ENCODE peak calls at places on chromosomes 3 and 15, in seven cellular contexts. G, E, K, B, L, D and O are unnamed samples.

GRCh38 chr15:80411788-80412288 is 7.7 kb downstream of the ARNT2 start:
- DNase-seq in G (no peak), E (no peak), K (no peak), B (no peak), L (no peak), D (no peak), O (no peak)

GRCh38 chr3:23036728-23037127 is 166.4 kb upstream of the UBE2E2 start:
- DNase-seq in G (no peak), E (no peak), K (no peak), B (no peak), L (no peak), D (no peak), O (no peak)

GRCh38 chr3:111694471-111694870 is 99.3 kb upstream of the ZBED2 start:
- DNase-seq in G (no peak), E (no peak), K (no peak), B (no peak), L (no peak), D (no peak), O (no peak)

GRCh38 chr15:92921215-92922131 is 21.3 kb downstream of the CHD2 start:
- DNase-seq in G (no peak), E (no peak), K (no peak), B (peak), L (peak), D (no peak), O (no peak)

GRCh38 chr15:75779504-75779903 is 63.7 kb upstream of the UBE2Q2 start:
- DNase-seq in G (no peak), E (no peak), K (no peak), B (no peak), L (no peak), D (no peak), O (no peak)

GRCh38 chr15:62426387-62426956 is 261.4 kb upstream of the C2CD4B start:
- DNase-seq in G (no peak), E (no peak), K (no peak), B (no peak), L (peak), D (no peak), O (no peak)

GRCh38 chr3:58998476-58999117 is 51.2 kb downstream of the CFAP20DC start:
- DNase-seq in G (no peak), E (peak), K (peak), B (peak), L (peak), D (no peak), O (no peak)

GRCh38 chr3:117721866-117722265 is 1012.3 kb downstream of the TUSC7 start:
- DNase-seq in G (no peak), E (no peak), K (no peak), B (no peak), L (no peak), D (no peak), O (no peak)

GRCh38 chr15:69129026-69129385 is 31.4 kb upstream of the GLCE start:
- DNase-seq in G (no peak), E (no peak), K (no peak), B (no peak), L (no peak), D (no peak), O (no peak)

GRCh38 chr3:126992776-126993175 is 9.9 kb downstream of the PLXNA1 start:
- DNase-seq in G (no peak), E (no peak), K (no peak), B (no peak), L (no peak), D (no peak), O (no peak)

GRCh38 chr3:136979684-136980083 is 21.9 kb downstream of the IL20RB start:
- DNase-seq in G (no peak), E (no peak), K (no peak), B (no peak), L (peak), D (no peak), O (no peak)